ENCODE peak calls at places on chromosomes 11 and 22, in five cellular contexts. One of them, this sample, is unnamed.
A peak's percentile ranks its signal among the peaks of the same experiment; 100 is the strongest.

GRCh38 chr22:27825174-27825573 is 23.6 kb upstream of the MN1 start:
- DNase-seq in stomach: no peak
- DNase-seq in left ventricle myocardium inferior: no peak
- DNase-seq in AG09309: no peak
- DNase-seq in CD8-positive, alpha-beta T cell: no peak
- DNase-seq in this sample: no peak

GRCh38 chr11:79434263-79434662 is 6.6 kb downstream of the TENM4 start:
- DNase-seq in stomach: no peak
- DNase-seq in left ventricle myocardium inferior: no peak
- DNase-seq in AG09309: no peak
- DNase-seq in CD8-positive, alpha-beta T cell: no peak
- DNase-seq in this sample: no peak

GRCh38 chr22:17637490-17638181 is 921 bp upstream of the BCL2L13 start:
- DNase-seq in stomach: no peak
- DNase-seq in left ventricle myocardium inferior: no peak
- DNase-seq in AG09309: no peak
- DNase-seq in CD8-positive, alpha-beta T cell: no peak
- DNase-seq in this sample: no peak

GRCh38 chr11:77672276-77672675 is 34.7 kb upstream of the CLNS1A start:
- DNase-seq in stomach: no peak
- DNase-seq in left ventricle myocardium inferior: no peak
- DNase-seq in AG09309: peak; percentile 97
- DNase-seq in CD8-positive, alpha-beta T cell: no peak
- DNase-seq in this sample: peak; percentile 92

GRCh38 chr11:59573216-59573615 is 42.4 kb downstream of the OSBP start:
- DNase-seq in stomach: no peak
- DNase-seq in left ventricle myocardium inferior: no peak
- DNase-seq in AG09309: no peak
- DNase-seq in CD8-positive, alpha-beta T cell: no peak
- DNase-seq in this sample: peak; percentile 80

GRCh38 chr11:62451243-62451626 is 32.4 kb downstream of the SCGB1A1 start:
- DNase-seq in stomach: no peak
- DNase-seq in left ventricle myocardium inferior: no peak
- DNase-seq in AG09309: no peak
- DNase-seq in CD8-positive, alpha-beta T cell: no peak
- DNase-seq in this sample: no peak

GRCh38 chr22:45007247-45007945 is 2.4 kb downstream of the PHF21B start:
- DNase-seq in stomach: no peak
- DNase-seq in left ventricle myocardium inferior: no peak
- DNase-seq in AG09309: no peak
- DNase-seq in CD8-positive, alpha-beta T cell: no peak
- DNase-seq in this sample: peak; percentile 24

GRCh38 chr22:46671824-46672432 is 51.7 kb downstream of the GRAMD4 start:
- DNase-seq in stomach: no peak
- DNase-seq in left ventricle myocardium inferior: no peak
- DNase-seq in AG09309: no peak
- DNase-seq in CD8-positive, alpha-beta T cell: no peak
- DNase-seq in this sample: no peak

GRCh38 chr22:41862530-41863266 is 29.8 kb downstream of the SREBF2 start:
- DNase-seq in stomach: no peak
- DNase-seq in left ventricle myocardium inferior: no peak
- DNase-seq in AG09309: no peak
- DNase-seq in CD8-positive, alpha-beta T cell: no peak
- DNase-seq in this sample: no peak

GRCh38 chr11:134505125-134505524 is 93.1 kb upstream of the B3GAT1 start:
- DNase-seq in stomach: no peak
- DNase-seq in left ventricle myocardium inferior: no peak
- DNase-seq in AG09309: no peak
- DNase-seq in CD8-positive, alpha-beta T cell: no peak
- DNase-seq in this sample: no peak

GRCh38 chr11:38278457-38279141 is 1680.6 kb upstream of the RAG2 start:
- DNase-seq in stomach: no peak
- DNase-seq in left ventricle myocardium inferior: no peak
- DNase-seq in AG09309: no peak
- DNase-seq in CD8-positive, alpha-beta T cell: no peak
- DNase-seq in this sample: no peak

GRCh38 chr22:37329239-37330140 is 47.2 kb downstream of the CYTH4 start:
- DNase-seq in stomach: no peak
- DNase-seq in left ventricle myocardium inferior: no peak
- DNase-seq in AG09309: no peak
- DNase-seq in CD8-positive, alpha-beta T cell: no peak
- DNase-seq in this sample: no peak

GRCh38 chr22:37328017-37328416 is 45.7 kb downstream of the CYTH4 start:
- DNase-seq in stomach: no peak
- DNase-seq in left ventricle myocardium inferior: no peak
- DNase-seq in AG09309: peak; percentile 63
- DNase-seq in CD8-positive, alpha-beta T cell: no peak
- DNase-seq in this sample: peak; percentile 79

GRCh38 chr22:37331811-37332536 is 49.7 kb downstream of the CYTH4 start:
- DNase-seq in stomach: no peak
- DNase-seq in left ventricle myocardium inferior: no peak
- DNase-seq in AG09309: no peak
- DNase-seq in CD8-positive, alpha-beta T cell: no peak
- DNase-seq in this sample: no peak

GRCh38 chr22:37331034-37331428 is 48.7 kb downstream of the CYTH4 start:
- DNase-seq in stomach: no peak
- DNase-seq in left ventricle myocardium inferior: no peak
- DNase-seq in AG09309: no peak
- DNase-seq in CD8-positive, alpha-beta T cell: no peak
- DNase-seq in this sample: peak; percentile 69

GRCh38 chr22:37330200-37331033 is 48.1 kb downstream of the CYTH4 start:
- DNase-seq in stomach: peak; percentile 43
- DNase-seq in left ventricle myocardium inferior: no peak
- DNase-seq in AG09309: peak; percentile 72
- DNase-seq in CD8-positive, alpha-beta T cell: no peak
- DNase-seq in this sample: peak; percentile 75
- TF ChIP-seq CTCF in stomach: no peak
- TF ChIP-seq CTCF in left ventricle myocardium inferior: no peak
- TF ChIP-seq CTCF in AG09309: peak; percentile 13
- TF ChIP-seq CTCF in CD8-positive, alpha-beta T cell: no peak
- TF ChIP-seq CTCF in this sample: peak; percentile 41

GRCh38 chr22:39661842-39662676 is 91.5 kb downstream of the CACNA1I start:
- DNase-seq in stomach: peak; percentile 37
- DNase-seq in left ventricle myocardium inferior: no peak
- DNase-seq in AG09309: no peak
- DNase-seq in CD8-positive, alpha-beta T cell: peak; percentile 67
- DNase-seq in this sample: no peak
- H3K4me3 ChIP-seq in stomach: peak overlapping the region; percentile 43
- H3K4me3 ChIP-seq in left ventricle myocardium inferior: peak overlapping the region; percentile 11
- H3K4me3 ChIP-seq in AG09309: no peak overlapping the region
- H3K4me3 ChIP-seq in CD8-positive, alpha-beta T cell: peak overlapping the region; percentile 61
- H3K4me3 ChIP-seq in this sample: no peak overlapping the region

GRCh38 chr11:119389611-119390254 is 8.2 kb upstream of the USP2 start:
- DNase-seq in stomach: no peak
- DNase-seq in left ventricle myocardium inferior: no peak
- DNase-seq in AG09309: no peak
- DNase-seq in CD8-positive, alpha-beta T cell: no peak
- DNase-seq in this sample: no peak
- TF ChIP-seq CTCF in stomach: no peak
- TF ChIP-seq CTCF in left ventricle myocardium inferior: peak; percentile 34
- TF ChIP-seq CTCF in AG09309: peak; percentile 42
- TF ChIP-seq CTCF in CD8-positive, alpha-beta T cell: no peak
- TF ChIP-seq CTCF in this sample: peak; percentile 45

GRCh38 chr11:95337972-95338429 is 107.0 kb upstream of the SESN3 start:
- DNase-seq in stomach: no peak
- DNase-seq in left ventricle myocardium inferior: no peak
- DNase-seq in AG09309: no peak
- DNase-seq in CD8-positive, alpha-beta T cell: no peak
- DNase-seq in this sample: no peak
- H3K4me3 ChIP-seq in stomach: no peak overlapping the region
- H3K4me3 ChIP-seq in left ventricle myocardium inferior: peak overlapping the region; percentile 24
- H3K4me3 ChIP-seq in AG09309: no peak overlapping the region
- H3K4me3 ChIP-seq in CD8-positive, alpha-beta T cell: no peak overlapping the region
- H3K4me3 ChIP-seq in this sample: no peak overlapping the region

DNA sequence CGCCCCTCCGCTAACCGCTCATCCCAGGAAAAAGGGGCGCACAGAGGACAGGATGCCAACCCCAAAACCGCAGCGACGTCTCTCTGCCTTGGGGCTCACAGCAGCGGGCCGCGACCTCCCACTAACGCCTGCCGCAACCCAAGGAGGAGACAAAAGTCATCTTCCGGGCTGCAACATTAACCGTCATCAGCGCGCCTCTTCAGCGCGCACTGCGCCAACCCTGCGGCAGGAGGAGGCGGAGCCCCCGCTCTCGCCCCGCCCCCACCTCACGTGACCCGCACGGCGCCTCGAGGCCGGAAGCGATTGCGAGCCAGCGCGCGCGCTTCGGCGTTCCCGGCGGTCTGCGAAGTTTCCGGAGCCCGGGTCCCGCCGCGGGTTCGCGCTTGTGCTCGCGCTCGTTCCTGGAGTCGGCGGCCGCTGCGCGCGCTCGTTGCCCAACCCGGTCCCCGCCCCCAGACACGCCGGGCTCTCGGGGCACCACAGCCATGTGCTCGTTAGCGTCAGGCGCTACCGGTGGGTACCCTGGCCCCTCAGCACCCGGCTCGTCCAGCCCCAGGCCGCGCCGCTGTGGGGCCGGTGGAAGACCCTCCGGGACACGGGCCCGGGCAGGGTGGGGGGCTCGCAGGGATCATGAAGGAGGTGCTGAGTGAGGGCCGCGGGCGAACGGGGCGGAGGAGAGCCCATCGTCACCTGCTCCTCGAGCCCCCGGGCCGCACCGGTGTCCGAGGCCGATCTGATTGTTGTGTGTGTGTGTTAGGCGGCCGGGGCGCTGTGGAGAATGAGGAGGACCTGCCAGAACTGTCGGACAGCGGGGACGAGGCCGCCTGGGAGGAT is at the start of gene PRMT3:
- DNase-seq in stomach: peak; percentile 97
- DNase-seq in left ventricle myocardium inferior: peak; percentile 97
- DNase-seq in AG09309: peak; percentile 74
- DNase-seq in CD8-positive, alpha-beta T cell: peak; percentile 96
- DNase-seq in this sample: peak; percentile 96
- TF ChIP-seq CTCF in stomach: peak; percentile 99
- TF ChIP-seq CTCF in left ventricle myocardium inferior: no peak
- TF ChIP-seq CTCF in AG09309: no peak
- TF ChIP-seq CTCF in CD8-positive, alpha-beta T cell: no peak
- TF ChIP-seq CTCF in this sample: no peak

GRCh38 chr22:19632671-19633148 is 81.6 kb upstream of the SEPTIN5 start:
- DNase-seq in stomach: no peak
- DNase-seq in left ventricle myocardium inferior: no peak
- DNase-seq in AG09309: no peak
- DNase-seq in CD8-positive, alpha-beta T cell: no peak
- DNase-seq in this sample: no peak

GRCh38 chr22:19635644-19636043 is 78.7 kb upstream of the SEPTIN5 start:
- DNase-seq in stomach: no peak
- DNase-seq in left ventricle myocardium inferior: no peak
- DNase-seq in AG09309: no peak
- DNase-seq in CD8-positive, alpha-beta T cell: no peak
- DNase-seq in this sample: no peak

GRCh38 chr22:19631899-19632670 is 82.2 kb upstream of the SEPTIN5 start:
- DNase-seq in stomach: no peak
- DNase-seq in left ventricle myocardium inferior: no peak
- DNase-seq in AG09309: peak; percentile 14
- DNase-seq in CD8-positive, alpha-beta T cell: no peak
- DNase-seq in this sample: peak; percentile 20

GRCh38 chr22:19634576-19634975 is 79.7 kb upstream of the SEPTIN5 start:
- DNase-seq in stomach: no peak
- DNase-seq in left ventricle myocardium inferior: no peak
- DNase-seq in AG09309: no peak
- DNase-seq in CD8-positive, alpha-beta T cell: no peak
- DNase-seq in this sample: no peak

GRCh38 chr22:19634206-19634536 is 80.1 kb upstream of the SEPTIN5 start:
- DNase-seq in stomach: no peak
- DNase-seq in left ventricle myocardium inferior: no peak
- DNase-seq in AG09309: no peak
- DNase-seq in CD8-positive, alpha-beta T cell: no peak
- DNase-seq in this sample: no peak
- H3K4me3 ChIP-seq in stomach: no peak overlapping the region
- H3K4me3 ChIP-seq in left ventricle myocardium inferior: no peak overlapping the region
- H3K4me3 ChIP-seq in AG09309: no peak overlapping the region
- H3K4me3 ChIP-seq in CD8-positive, alpha-beta T cell: no peak overlapping the region
- H3K4me3 ChIP-seq in this sample: no peak overlapping the region

GRCh38 chr11:44813401-44813800 is 86.6 kb downstream of the TSPAN18 start:
- DNase-seq in stomach: no peak
- DNase-seq in left ventricle myocardium inferior: peak; percentile 56
- DNase-seq in AG09309: no peak
- DNase-seq in CD8-positive, alpha-beta T cell: no peak
- DNase-seq in this sample: no peak

GRCh38 chr11:44814881-44815592 is 88.3 kb downstream of the TSPAN18 start:
- DNase-seq in stomach: no peak
- DNase-seq in left ventricle myocardium inferior: no peak
- DNase-seq in AG09309: peak; percentile 37
- DNase-seq in CD8-positive, alpha-beta T cell: no peak
- DNase-seq in this sample: peak; percentile 3

GRCh38 chr11:44811841-44812448 is 85.2 kb downstream of the TSPAN18 start:
- DNase-seq in stomach: no peak
- DNase-seq in left ventricle myocardium inferior: no peak
- DNase-seq in AG09309: no peak
- DNase-seq in CD8-positive, alpha-beta T cell: no peak
- DNase-seq in this sample: no peak

GRCh38 chr11:44815917-44816456 is 89.2 kb downstream of the TSPAN18 start:
- DNase-seq in stomach: no peak
- DNase-seq in left ventricle myocardium inferior: no peak
- DNase-seq in AG09309: no peak
- DNase-seq in CD8-positive, alpha-beta T cell: no peak
- DNase-seq in this sample: no peak

GRCh38 chr11:44812971-44813370 is 86.2 kb downstream of the TSPAN18 start:
- DNase-seq in stomach: no peak
- DNase-seq in left ventricle myocardium inferior: no peak
- DNase-seq in AG09309: no peak
- DNase-seq in CD8-positive, alpha-beta T cell: no peak
- DNase-seq in this sample: no peak
- TF ChIP-seq CTCF in stomach: no peak
- TF ChIP-seq CTCF in left ventricle myocardium inferior: no peak
- TF ChIP-seq CTCF in AG09309: no peak
- TF ChIP-seq CTCF in CD8-positive, alpha-beta T cell: no peak
- TF ChIP-seq CTCF in this sample: no peak

DNA sequence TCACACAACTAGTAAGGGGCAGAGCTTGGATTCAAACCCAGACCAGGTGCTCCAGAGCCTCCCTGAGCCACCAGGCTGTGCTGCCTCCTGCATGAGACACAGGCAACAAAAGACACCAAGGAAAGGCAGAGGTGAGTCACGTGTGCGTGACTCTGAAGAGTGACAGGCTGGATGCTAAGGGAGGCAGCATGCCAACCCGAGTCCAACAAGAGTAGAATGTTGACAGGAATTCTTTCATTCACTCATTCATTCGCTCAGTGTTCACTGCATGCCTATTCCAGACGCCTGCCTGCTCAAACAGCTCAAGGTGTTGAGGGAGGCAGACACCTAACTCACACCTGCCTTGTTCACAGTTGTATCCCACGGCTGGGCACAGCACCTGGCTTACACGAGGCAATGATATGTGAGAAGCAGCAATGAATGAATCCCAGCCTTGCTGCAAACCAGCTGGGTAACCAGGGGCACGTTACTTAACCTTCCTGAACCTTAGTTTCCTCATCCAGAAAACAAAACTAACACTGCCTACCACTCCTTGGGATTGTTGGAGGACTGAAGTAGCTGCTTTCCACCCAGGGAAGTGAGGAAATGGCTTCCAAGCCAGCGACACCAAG is 73.8 kb upstream of the ARFGAP3 start:
- DNase-seq in stomach: no peak
- DNase-seq in left ventricle myocardium inferior: peak; percentile 63
- DNase-seq in AG09309: no peak
- DNase-seq in CD8-positive, alpha-beta T cell: no peak
- DNase-seq in this sample: no peak
- H3K4me3 ChIP-seq in stomach: no peak overlapping the region
- H3K4me3 ChIP-seq in left ventricle myocardium inferior: peak overlapping the region; percentile 7
- H3K4me3 ChIP-seq in AG09309: no peak overlapping the region
- H3K4me3 ChIP-seq in CD8-positive, alpha-beta T cell: no peak overlapping the region
- H3K4me3 ChIP-seq in this sample: no peak overlapping the region